ENCODE peak calls at places on chromosomes 4 and X, in nine cellular contexts. I, Z, D, N, H, T, U, M and L are unnamed samples.

GRCh38 chr4:163540977-163541376 is 46.5 kb downstream of the TMA16 start:
- DNase-seq in D (no peak), H (no peak), N (no peak), M (no peak), Z (peak), I (no peak), U (peak), T (no peak), L (no peak)

GRCh38 chr4:1247811-1248261 is 1.1 kb downstream of the CTBP1 start:
- DNase-seq in N (no peak), D (peak), Z (no peak), H (no peak), U (no peak), M (no peak), T (no peak), I (no peak), L (no peak)

GRCh38 chrX:106902684-106903083 is 457 bp downstream of the RIPPLY1 start:
- DNase-seq in D (no peak), N (no peak), M (no peak), H (peak), I (no peak), U (no peak), T (no peak), Z (no peak), L (no peak)

GRCh38 chr4:97987019-97987648 is 156.1 kb downstream of the STPG2 start:
- DNase-seq in H (peak), D (no peak), N (no peak), I (peak), M (no peak), U (no peak), Z (peak), T (no peak), L (no peak)

GRCh38 chr4:155249036-155249566 is 40.7 kb downstream of the NPY2R start:
- DNase-seq in M (no peak), T (no peak), H (no peak), D (no peak), I (peak), N (no peak), U (no peak), Z (no peak), L (no peak)

GRCh38 chr4:86543560-86544312 is 50.4 kb upstream of the PTPN13 start:
- DNase-seq in Z (no peak), T (no peak), I (peak), M (no peak), U (no peak), H (no peak), N (no peak), D (no peak), L (no peak)

GRCh38 chr4:13705521-13706035 is 78.1 kb upstream of the BOD1L1 start:
- DNase-seq in H (peak), N (peak), M (no peak), D (no peak), T (no peak), I (no peak), Z (peak), U (no peak), L (no peak)

GRCh38 chrX:39883664-39884063 is 214.1 kb downstream of the BCOR start:
- DNase-seq in T (no peak), M (no peak), H (no peak), I (no peak), D (no peak), U (no peak), Z (no peak), N (no peak), L (no peak)

GRCh38 chr4:26235500-26235899 is 85.3 kb upstream of the RBPJ start:
- DNase-seq in M (no peak), D (no peak), Z (peak), I (no peak), T (no peak), N (peak), U (peak), H (peak), L (no peak)

GRCh38 chr4:40686081-40686913 is 56.6 kb upstream of the RBM47 start:
- DNase-seq in Z (no peak), I (no peak), N (no peak), U (no peak), D (no peak), M (no peak), H (no peak), T (no peak), L (no peak)

GRCh38 chr4:53039741-53040458 is 177.8 kb downstream of the RASL11B start:
- DNase-seq in U (peak), N (no peak), T (no peak), M (no peak), H (no peak), I (no peak), D (no peak), Z (no peak), L (no peak)

GRCh38 chrX:39439910-39440733 is 638.9 kb downstream of the MID1IP1 start:
- DNase-seq in M (no peak), D (no peak), I (no peak), T (no peak), U (no peak), Z (no peak), H (no peak), N (no peak), L (no peak)

GRCh38 chrX:51435101-51435500 is 61.3 kb downstream of the NUDT11 start:
- DNase-seq in N (no peak), D (no peak), H (no peak), U (no peak), Z (no peak), I (no peak), T (no peak), M (no peak), L (no peak)

GRCh38 chrX:74343970-74344622 is 40.1 kb downstream of the ZCCHC13 start:
- DNase-seq in D (peak), I (peak), H (peak), Z (peak), M (peak), N (peak), T (peak), U (peak), L (no peak)

GRCh38 chr4:176794151-176794550 is 1.4 kb upstream of the VEGFC start:
- DNase-seq in U (peak), T (no peak), I (no peak), D (no peak), H (no peak), Z (peak), N (no peak), M (no peak), L (no peak)

GRCh38 chrX:34880656-34881055 is 61.9 kb upstream of the FAM47B start:
- DNase-seq in N (no peak), H (no peak), Z (peak), I (no peak), D (no peak), T (no peak), U (peak), M (no peak), L (no peak)

GRCh38 chr4:171880136-171880535 is 66.9 kb downstream of the GALNTL6 start:
- DNase-seq in I (peak), H (peak), M (no peak), Z (peak), T (no peak), U (peak), D (no peak), N (no peak), L (no peak)

GRCh38 chrX:47217121-47217851 is 1.2 kb upstream of the CDK16 start:
- DNase-seq in U (peak), I (no peak), N (peak), Z (peak), H (peak), T (no peak), M (no peak), D (no peak), L (no peak)

GRCh38 chr4:33171873-33172550 is 2451.8 kb downstream of the PCDH7 start:
- DNase-seq in U (no peak), D (no peak), N (no peak), H (no peak), T (no peak), M (no peak), I (no peak), Z (no peak), L (no peak)

GRCh38 chrX:47499291-47499690 is 16.3 kb upstream of the ZNF41 start:
- DNase-seq in D (no peak), U (no peak), M (no peak), H (no peak), Z (no peak), I (no peak), T (no peak), N (no peak), L (no peak)

GRCh38 chr4:169221662-169222061 is 49.1 kb downstream of the SH3RF1 start:
- DNase-seq in N (no peak), U (no peak), T (no peak), H (no peak), I (no peak), D (no peak), M (no peak), Z (no peak), L (no peak)

GRCh38 chr4:74203467-74203866 is 45.5 kb downstream of the MTHFD2L start:
- DNase-seq in N (no peak), H (no peak), Z (no peak), M (no peak), D (no peak), T (no peak), I (no peak), U (no peak), L (no peak)

GRCh38 chrX:44915361-44915868 is 42.4 kb downstream of the KDM6A start:
- DNase-seq in U (peak), M (no peak), N (no peak), T (no peak), Z (no peak), D (no peak), H (no peak), I (no peak), L (no peak)

GRCh38 chr4:139493176-139493575 is 39.3 kb downstream of the RAB33B start:
- DNase-seq in Z (no peak), I (no peak), H (no peak), U (no peak), D (no peak), N (no peak), T (no peak), M (no peak), L (no peak)

GRCh38 chr4:153211986-153212720 is 7.9 kb downstream of the TRIM2 start:
- DNase-seq in I (no peak), T (no peak), Z (no peak), H (peak), U (peak), N (no peak), D (no peak), M (no peak), L (no peak)

GRCh38 chrX:1316527-1316926 is 20.1 kb upstream of the IL3RA start:
- DNase-seq in T (peak), N (no peak), H (no peak), Z (no peak), D (peak), U (no peak), I (no peak), M (no peak), L (no peak)

GRCh38 chr4:20288047-20288650 is 36.4 kb downstream of the SLIT2 start:
- DNase-seq in T (no peak), M (no peak), N (no peak), H (no peak), I (no peak), U (no peak), Z (no peak), D (no peak), L (no peak)

GRCh38 chrX:55004231-55004630 is 4.1 kb downstream of the APEX2 start:
- DNase-seq in H (no peak), N (no peak), Z (no peak), U (no peak), I (no peak), D (no peak), M (no peak), T (no peak), L (no peak)

GRCh38 chrX:13078739-13079444 is 34.5 kb upstream of the FAM9C start:
- DNase-seq in D (peak), T (peak), N (peak), U (peak), I (peak), H (peak), M (no peak), Z (no peak), L (no peak)

GRCh38 chr4:185011408-185011807 is 6.9 kb upstream of the HELT start:
- DNase-seq in T (no peak), M (no peak), N (no peak), D (no peak), Z (no peak), I (peak), H (peak), U (no peak), L (no peak)

GRCh38 chr4:2785613-2786012 is 7.3 kb upstream of the SH3BP2 start:
- DNase-seq in D (no peak), N (no peak), Z (no peak), T (peak), M (peak), I (no peak), U (no peak), H (no peak), L (no peak)

GRCh38 chrX:2627272-2627867 is 63.7 kb upstream of the CD99 start:
- DNase-seq in D (no peak), I (peak), H (peak), T (no peak), N (peak), U (peak), Z (peak), M (peak), L (no peak)

GRCh38 chr4:177339794-177340374 is 30.2 kb downstream of the NEIL3 start:
- DNase-seq in Z (peak), D (no peak), M (no peak), H (peak), N (no peak), T (no peak), I (no peak), U (peak), L (no peak)

GRCh38 chr4:133146574-133147198 is 2.4 kb upstream of the PCDH10 start:
- DNase-seq in N (peak), T (no peak), I (peak), M (no peak), U (peak), Z (no peak), D (no peak), H (peak), L (no peak)

GRCh38 chr4:158624889-158625478 is 46.7 kb downstream of the C4orf46 start:
- DNase-seq in T (no peak), M (no peak), H (peak), D (no peak), Z (peak), N (peak), U (peak), I (peak), L (no peak)

GRCh38 chrX:135509885-135510284 is 10.6 kb upstream of the INTS6L start:
- DNase-seq in D (no peak), H (no peak), I (no peak), M (no peak), N (no peak), U (no peak), Z (no peak), T (no peak), L (no peak)

DNA sequence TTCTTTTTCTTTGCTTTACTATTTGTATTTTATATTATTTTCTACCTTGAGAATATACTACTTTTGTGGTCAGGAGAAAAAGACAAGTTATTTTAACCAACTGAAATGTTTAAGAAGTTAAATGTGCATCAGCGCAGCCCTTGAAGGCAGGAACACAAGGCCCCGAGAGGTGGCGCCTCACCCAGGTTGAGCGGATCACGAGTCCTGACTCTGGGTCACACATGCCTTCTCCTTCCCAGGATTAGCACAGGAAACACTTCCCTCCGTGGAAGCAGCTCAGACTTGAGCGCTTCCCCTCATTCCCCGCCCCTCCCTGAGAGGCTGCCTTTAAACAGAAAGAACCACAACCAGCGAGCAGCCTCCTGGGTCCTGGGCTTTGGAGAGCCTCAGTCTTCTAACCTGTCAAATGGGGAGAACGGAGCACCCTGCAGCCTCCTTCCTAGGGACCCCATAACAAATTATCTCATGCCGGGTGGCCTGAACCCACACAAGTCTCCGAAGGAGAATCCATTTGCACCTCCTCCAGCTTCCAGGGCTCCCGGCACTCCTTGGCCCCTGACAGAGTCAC is 217.6 kb downstream of the AFAP1 start:
- DNase-seq in M (no peak), N (no peak), Z (no peak), T (no peak), D (no peak), U (no peak), I (no peak), H (no peak), L (no peak)
- TF ChIP-seq CTCF in M (no peak), N (no peak), Z (no peak), T (peak), D (no peak), U (peak), I (peak), H (peak), L (no peak)

GRCh38 chrX:132226169-132226568 is 6.9 kb upstream of the RAP2C start:
- DNase-seq in U (peak), I (no peak), T (no peak), H (no peak), M (no peak), D (no peak), N (no peak), Z (no peak), L (no peak)
- TF ChIP-seq CTCF in U (peak), I (peak), T (peak), H (peak), M (no peak), D (peak), N (no peak), Z (peak), L (no peak)

DNA sequence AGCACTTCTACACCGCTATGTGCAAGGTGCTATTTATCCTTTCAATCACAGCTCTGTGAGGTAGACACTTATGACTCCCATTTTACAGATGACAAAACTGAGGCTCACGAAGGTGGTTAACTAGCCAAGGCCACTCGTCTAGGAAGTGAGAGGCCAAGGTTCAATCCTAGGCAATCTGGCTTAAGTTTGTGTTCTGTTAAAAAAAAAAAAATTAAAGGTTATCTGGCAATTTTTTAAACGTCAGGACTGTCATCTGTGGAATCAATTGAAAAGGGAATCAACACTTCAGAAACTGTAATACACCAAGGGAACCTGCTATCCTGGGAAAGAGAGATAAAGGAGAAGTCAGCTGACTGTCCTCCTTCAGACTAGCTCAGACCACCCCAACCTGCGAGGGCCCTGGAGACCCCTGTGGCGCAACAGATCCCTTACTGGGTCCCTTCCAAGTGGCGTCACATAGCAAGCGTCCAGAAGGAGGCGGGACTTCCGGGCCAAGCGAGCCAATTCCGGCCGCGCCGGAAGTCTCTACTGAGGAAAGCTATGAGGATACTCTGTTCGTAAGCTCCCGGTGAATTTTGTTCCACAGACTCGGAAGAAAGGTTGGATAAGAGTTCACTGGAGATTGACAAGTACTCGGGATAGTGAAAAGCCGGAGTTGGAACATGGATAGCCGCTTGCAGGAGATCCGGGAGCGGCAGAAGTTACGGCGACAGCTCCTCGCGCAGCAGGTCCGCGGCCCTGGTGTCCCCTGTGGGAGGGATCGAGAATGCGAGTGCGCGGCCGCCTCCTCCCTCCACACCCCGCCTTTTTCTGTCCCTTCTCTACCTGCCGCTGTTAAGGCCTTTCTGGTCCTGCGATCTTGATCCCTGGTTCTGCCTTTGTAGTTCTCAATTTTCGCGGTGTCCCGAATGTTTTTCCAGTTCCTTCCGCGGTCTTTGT is at the start of gene METTL14:
- DNase-seq in D (peak), Z (peak), N (peak), T (peak), M (peak), U (peak), I (peak), H (peak), L (peak)
- TF ChIP-seq CTCF in D (peak), Z (no peak), N (peak), T (no peak), M (no peak), U (peak), I (peak), H (no peak), L (no peak)

DNA sequence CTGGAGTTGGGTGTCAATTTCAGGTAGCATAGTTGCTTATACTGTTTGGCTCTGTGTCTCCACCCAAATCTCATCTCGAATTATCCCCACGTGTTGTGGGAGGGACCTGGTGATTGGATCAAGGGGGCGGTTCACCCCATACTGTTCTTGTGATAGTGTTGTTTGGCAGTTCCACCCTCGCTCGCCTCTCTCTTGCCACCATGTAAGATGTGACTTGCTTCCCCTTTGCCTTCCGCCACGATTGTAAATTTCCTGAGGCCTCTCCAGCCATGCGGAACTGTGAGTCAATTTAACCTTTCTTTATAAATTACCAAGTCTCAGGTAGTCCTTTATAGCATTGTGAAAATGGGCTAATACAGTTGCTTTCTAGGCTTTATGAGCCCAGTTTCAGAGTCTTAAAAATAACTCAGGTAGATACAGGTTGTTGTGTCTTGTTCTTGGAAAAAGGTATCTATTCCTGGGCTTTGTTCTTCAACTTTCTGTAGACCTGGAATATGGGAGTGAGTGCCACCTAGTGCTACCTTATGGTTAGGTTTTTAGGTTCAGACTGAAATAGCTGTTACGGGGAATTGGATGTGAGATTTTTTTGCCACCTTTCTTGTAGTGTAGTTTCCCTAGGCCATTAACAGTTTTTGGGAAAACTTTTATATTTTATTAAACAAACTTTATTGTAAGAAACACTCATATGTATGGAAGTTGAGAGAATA is 15.6 kb downstream of the PGK1 start:
- DNase-seq in Z (no peak), I (no peak), D (no peak), T (no peak), M (no peak), H (no peak), U (no peak), N (no peak), L (no peak)
- TF ChIP-seq CTCF in Z (no peak), I (peak), D (peak), T (no peak), M (no peak), H (peak), U (no peak), N (no peak), L (no peak)

DNA sequence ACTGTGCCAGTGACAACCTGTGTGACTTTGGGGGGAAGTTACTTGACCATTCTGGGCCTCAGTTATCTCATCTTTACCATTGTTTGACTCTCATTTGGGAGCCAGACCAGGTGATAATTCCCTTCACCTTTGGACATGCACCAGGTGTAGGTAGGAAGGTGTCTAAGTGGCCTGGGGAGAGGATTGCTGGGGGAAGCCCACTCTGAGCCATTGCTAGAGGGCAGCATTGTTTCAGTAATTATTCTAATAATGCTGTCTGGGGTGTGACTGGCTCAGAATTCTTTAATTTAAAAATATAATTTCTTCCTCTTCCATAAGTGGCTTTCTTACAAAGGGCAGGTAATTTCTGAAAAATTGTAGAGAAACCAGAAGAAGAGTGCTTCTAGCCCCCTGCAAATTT is 104.3 kb downstream of the RTL9 start:
- DNase-seq in Z (peak), T (no peak), N (no peak), M (no peak), I (no peak), U (no peak), D (no peak), H (no peak), L (no peak)
- TF ChIP-seq CTCF in Z (no peak), T (no peak), N (no peak), M (no peak), I (peak), U (peak), D (no peak), H (no peak), L (no peak)

GRCh38 chrX:119948381-119948780 is 4.8 kb upstream of the NKAP start:
- DNase-seq in T (no peak), I (no peak), H (no peak), N (no peak), Z (no peak), U (no peak), M (no peak), D (no peak), L (no peak)
- TF ChIP-seq CTCF in T (no peak), I (peak), H (peak), N (no peak), Z (no peak), U (no peak), M (no peak), D (no peak), L (no peak)